ENCODE peak calls at places on chromosomes 4 and X, in five cellular contexts. O, M, W, N and P are unnamed samples.

GRCh38 chr4:151153585-151153984 is 54.2 kb downstream of the RPS3A start:
- DNase-seq in O (no peak), N (no peak), M (no peak), W (no peak), P (no peak)

GRCh38 chr4:166087569-166087968 is 214.5 kb downstream of the TLL1 start:
- DNase-seq in M (no peak), N (no peak), W (no peak), O (no peak), P (no peak)

GRCh38 chr4:8370835-8371234 is 69.7 kb downstream of the ACOX3 start:
- DNase-seq in N (no peak), M (no peak), W (peak; percentile 92), O (no peak), P (no peak)

GRCh38 chrX:40266490-40267333 is 169.0 kb upstream of the BCOR start:
- DNase-seq in N (peak; percentile 29), O (peak; percentile 73), M (peak; percentile 80), W (peak; percentile 83), P (no peak)

GRCh38 chr4:15656038-15656470 is 897 bp upstream of the FBXL5 start:
- DNase-seq in W (no peak), O (no peak), M (no peak), N (peak; percentile 12), P (no peak)

GRCh38 chr4:106993846-106994245 is 42.3 kb downstream of the DKK2 start:
- DNase-seq in M (no peak), N (no peak), O (no peak), W (no peak), P (no peak)

GRCh38 chr4:169383724-169384123 is 113.0 kb upstream of the SH3RF1 start:
- DNase-seq in W (no peak), M (no peak), O (no peak), N (no peak), P (no peak)

GRCh38 chr4:95256108-95256835 is 292.5 kb downstream of the UNC5C start:
- DNase-seq in M (no peak), W (no peak), N (no peak), O (no peak), P (no peak)

GRCh38 chr4:61890321-61890720 is 690.2 kb downstream of the ADGRL3 start:
- DNase-seq in W (no peak), M (no peak), N (no peak), O (no peak), P (no peak)

GRCh38 chr4:121219222-121219621 is 55.1 kb upstream of the TNIP3 start:
- DNase-seq in M (no peak), N (no peak), O (no peak), W (no peak), P (no peak)

GRCh38 chr4:183012862-183013855 is 85.9 kb upstream of the WWC2 start:
- DNase-seq in M (no peak), W (no peak), O (no peak), N (no peak), P (no peak)

GRCh38 chr4:165005352-165005751 is 26.4 kb upstream of the TRIM60 start:
- DNase-seq in N (no peak), O (no peak), W (no peak), M (no peak), P (no peak)

GRCh38 chrX:57044226-57044625 is 48.9 kb upstream of the SPIN3 start:
- DNase-seq in W (no peak), M (no peak), O (no peak), N (no peak), P (no peak)

GRCh38 chrX:9394212-9394611 is 70.6 kb upstream of the TBL1X start:
- DNase-seq in W (no peak), O (no peak), N (no peak), M (no peak), P (no peak)

GRCh38 chr4:31905363-31905762 is 1185.2 kb downstream of the PCDH7 start:
- DNase-seq in N (no peak), W (no peak), M (no peak), O (no peak), P (no peak)

GRCh38 chr4:64883087-64883926 is 474.1 kb upstream of the TECRL start:
- DNase-seq in W (no peak), N (no peak), O (no peak), M (no peak), P (no peak)

GRCh38 chrX:69130448-69130847 is 34.8 kb downstream of the PJA1 start:
- DNase-seq in O (no peak), M (no peak), N (no peak), W (no peak), P (no peak)

GRCh38 chr4:132737344-132737743 is 411.8 kb upstream of the PCDH10 start:
- DNase-seq in O (no peak), M (no peak), W (no peak), N (no peak), P (no peak)

GRCh38 chr4:7828011-7828720 is 111.5 kb downstream of the AFAP1 start:
- DNase-seq in M (no peak), N (peak; percentile 76), W (peak; percentile 92), O (peak; percentile 62), P (no peak)

DNA sequence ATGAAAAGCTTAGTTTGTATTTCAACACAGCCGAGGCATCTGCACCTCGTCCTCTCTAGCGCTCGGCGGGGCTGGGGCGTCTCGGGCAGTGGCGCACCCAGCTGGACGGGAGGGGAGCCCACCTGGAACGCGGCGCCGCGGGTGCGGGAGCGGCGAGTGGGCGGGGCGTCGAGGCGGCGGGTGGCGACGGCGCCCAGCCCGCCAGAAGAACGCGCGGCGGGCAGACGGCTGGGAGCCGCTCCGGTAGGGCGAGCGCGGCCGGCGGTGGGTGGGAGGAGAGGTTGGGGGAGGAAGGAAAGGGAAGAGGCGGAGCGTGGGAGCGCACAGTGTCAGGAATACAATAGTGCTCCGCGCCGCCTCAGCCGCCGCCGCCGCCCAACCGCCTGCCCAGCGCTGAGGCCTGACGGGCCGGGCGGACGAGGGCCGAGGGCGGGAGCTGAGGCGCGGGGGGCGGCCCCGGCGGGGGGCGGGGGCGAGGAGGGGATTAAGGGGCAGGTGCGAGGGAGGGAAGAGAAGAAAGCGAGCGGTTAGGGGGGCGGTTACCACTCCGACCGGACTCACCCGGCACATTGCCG is at the start of gene JADE3:
- DNase-seq in N (peak; percentile 33), O (peak; percentile 79), M (peak; percentile 84), W (peak; percentile 85), P (peak; percentile 91)
- H3K27ac ChIP-seq in N (peak within 1 kb of the TSS; percentile 62), O (peak within 1 kb of the TSS; percentile 78), M (peak within 1 kb of the TSS; percentile 71), W (peak within 1 kb of the TSS; percentile 74), P (peak within 1 kb of the TSS; percentile 84)

DNA sequence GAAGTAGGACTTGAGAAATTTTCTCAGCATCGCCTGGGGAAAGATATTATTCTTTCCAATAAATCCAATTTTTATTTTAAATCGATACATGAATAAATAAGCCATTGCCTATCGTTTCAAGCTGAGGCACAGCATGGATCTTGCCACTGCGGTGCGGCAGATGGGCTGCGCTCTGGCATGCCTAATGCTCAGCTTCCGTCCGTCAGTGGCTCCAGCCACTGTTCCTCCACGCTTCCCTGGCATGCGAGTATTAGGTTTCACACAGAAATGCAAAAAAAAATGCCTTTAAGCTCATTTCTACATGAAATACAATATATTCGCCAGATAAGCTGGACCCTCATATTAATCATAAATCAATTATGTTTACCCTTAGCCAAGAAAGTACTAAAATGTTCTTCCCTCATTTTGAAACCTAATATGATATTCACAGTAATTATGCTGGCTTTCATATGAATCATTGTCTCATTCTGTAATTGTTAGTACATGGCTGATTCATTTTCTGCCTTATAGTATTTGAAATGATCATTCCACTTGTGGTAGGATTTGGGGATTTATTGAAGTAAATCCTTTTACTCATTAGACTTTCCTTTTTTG is 115.5 kb upstream of the FAM241A start:
- DNase-seq in O (no peak), N (no peak), W (no peak), M (no peak), P (no peak)
- TF ChIP-seq EP300 in O (no peak), N (no peak), W (no peak), M (no peak), P (no peak)

DNA sequence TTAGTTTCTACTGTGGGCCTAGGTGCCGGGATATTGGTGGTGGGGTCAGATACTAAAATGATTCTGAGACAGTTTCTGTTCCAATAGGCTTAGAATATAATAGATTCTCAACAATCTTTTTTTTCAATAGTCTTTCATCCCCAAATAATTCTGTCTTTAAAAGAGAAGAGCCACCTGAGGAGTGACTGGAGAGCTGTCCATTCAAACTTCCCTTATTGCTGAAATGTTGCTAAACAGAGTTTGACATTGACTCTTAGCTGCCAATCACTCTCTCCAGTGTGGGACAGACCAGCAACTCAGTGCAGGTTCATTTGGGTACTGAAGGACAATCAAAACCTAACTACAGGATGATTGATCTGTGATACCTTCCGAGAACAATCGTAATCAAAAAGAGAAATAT is 12.4 kb upstream of the ADH7 start:
- DNase-seq in M (no peak), W (no peak), N (no peak), O (no peak), P (no peak)
- H3K27ac ChIP-seq in M (no peak overlapping the region), W (no peak overlapping the region), N (no peak overlapping the region), O (no peak overlapping the region), P (no peak overlapping the region)

GRCh38 chr4:131566026-131566425 is 1583.1 kb upstream of the PCDH10 start:
- DNase-seq in M (no peak), W (no peak), O (no peak), N (no peak), P (no peak)
- TF ChIP-seq EP300 in M (no peak), W (no peak), O (no peak), N (no peak), P (no peak)

GRCh38 chrX:118503260-118504041 is 7.8 kb downstream of the DOCK11 start:
- DNase-seq in M (no peak), N (no peak), W (no peak), O (no peak), P (no peak)

GRCh38 chrX:118498755-118499154 is 3.1 kb downstream of the DOCK11 start:
- DNase-seq in M (no peak), O (no peak), N (no peak), W (no peak), P (no peak)

GRCh38 chrX:118499295-118499694 is 3.7 kb downstream of the DOCK11 start:
- DNase-seq in N (no peak), M (no peak), O (no peak), W (no peak), P (no peak)

GRCh38 chrX:118498351-118498750 is 2.7 kb downstream of the DOCK11 start:
- DNase-seq in M (no peak), O (no peak), W (no peak), N (no peak), P (no peak)

GRCh38 chrX:118502121-118502794 is 6.6 kb downstream of the DOCK11 start:
- DNase-seq in N (no peak), O (no peak), M (no peak), W (no peak), P (no peak)
- H3K27ac ChIP-seq in N (no peak overlapping the region), O (no peak overlapping the region), M (no peak overlapping the region), W (no peak overlapping the region), P (peak overlapping the region; percentile 42)

GRCh38 chr4:129172181-129172580 is 76.2 kb downstream of the C4orf33 start:
- DNase-seq in O (no peak), N (no peak), W (no peak), M (no peak), P (no peak)
- TF ChIP-seq EP300 in O (no peak), N (no peak), W (no peak), M (no peak), P (no peak)

GRCh38 chr4:185755451-185755850 is 56.5 kb downstream of the SORBS2 start:
- DNase-seq in O (no peak), M (no peak), W (no peak), N (no peak), P (peak; percentile 42)
- H3K27ac ChIP-seq in O (no peak overlapping the region), M (no peak overlapping the region), W (peak overlapping the region; percentile 61), N (no peak overlapping the region), P (no peak overlapping the region)

DNA sequence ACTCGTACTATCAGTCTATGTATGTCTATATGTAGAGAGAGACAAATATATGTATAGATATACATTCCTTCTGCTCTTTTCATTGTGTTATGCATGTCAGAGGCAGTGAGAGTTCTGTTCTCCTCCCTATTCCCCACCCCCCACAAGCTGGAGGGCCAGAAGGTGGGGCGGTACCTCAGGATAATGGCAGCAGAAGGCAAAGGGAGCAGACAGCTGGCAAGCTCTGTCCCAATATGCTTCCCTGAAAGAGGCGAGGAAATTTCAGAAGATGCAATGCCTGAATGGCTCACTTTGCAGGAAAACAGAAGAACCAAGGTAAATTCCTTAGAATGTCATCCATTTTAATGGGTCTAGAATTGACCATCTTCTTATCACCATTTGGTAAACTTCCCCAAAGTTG is 114.4 kb downstream of the NAA11 start:
- DNase-seq in M (no peak), W (no peak), N (no peak), O (no peak), P (no peak)
- TF ChIP-seq EP300 in M (no peak), W (no peak), N (no peak), O (no peak), P (no peak)